ENCODE peak calls at places on chromosomes 6 and 20, in ten cellular contexts. Y is body of pancreas, G is stomach, M is pancreas, U is AG10803, I is ovary, Q is left lung, L is AG04450, N is IMR-90, V is AG09309. A is an unnamed sample.

GRCh38 chr6:1311400-1312192 is at the start of gene FOXQ1:
- DNase-seq in G (peak), I (no peak), U (no peak), Q (peak), N (peak), M (peak), Y (peak), L (no peak), V (no peak), A (no peak)

GRCh38 chr6:157364705-157365104 is 16.3 kb upstream of the ZDHHC14 start:
- DNase-seq in L (no peak), G (no peak), Q (no peak), U (no peak), Y (no peak), M (no peak), V (no peak), N (no peak), I (no peak), A (peak)

GRCh38 chr6:111861321-111861938 is 11.8 kb downstream of the FYN start:
- DNase-seq in N (no peak), G (no peak), M (no peak), V (no peak), U (no peak), Q (no peak), I (no peak), Y (no peak), L (no peak), A (no peak)

GRCh38 chr20:62714006-62714405 is 5.4 kb downstream of the NTSR1 start:
- DNase-seq in U (no peak), G (no peak), N (no peak), Q (peak), Y (no peak), L (no peak), M (peak), V (no peak), I (no peak), A (no peak)

GRCh38 chr20:41956316-41957050 is 338.3 kb upstream of the CHD6 start:
- DNase-seq in G (no peak), L (no peak), M (no peak), Y (no peak), N (no peak), U (no peak), Q (no peak), I (no peak), V (no peak), A (peak)

GRCh38 chr20:57897156-57897874 is 187.5 kb upstream of the PMEPA1 start:
- DNase-seq in Q (no peak), N (no peak), V (no peak), M (peak), L (no peak), U (no peak), I (no peak), G (no peak), Y (peak), A (no peak)

GRCh38 chr6:328184-328670 is 35.9 kb downstream of the DUSP22 start:
- DNase-seq in M (no peak), G (no peak), Q (no peak), V (peak), I (peak), U (peak), N (peak), L (peak), Y (peak), A (peak)

GRCh38 chr6:35972471-35972985 is 51.6 kb upstream of the SRPK1 start:
- DNase-seq in G (no peak), I (no peak), L (no peak), N (no peak), M (no peak), V (no peak), Y (no peak), Q (no peak), U (no peak), A (peak)

GRCh38 chr20:62368629-62369507 is 1.8 kb upstream of the LAMA5 start:
- DNase-seq in N (peak), L (no peak), M (peak), V (no peak), G (peak), U (no peak), I (no peak), Y (peak), Q (peak), A (peak)

GRCh38 chr6:44266347-44266746 is 996 bp upstream of the NFKBIE start:
- DNase-seq in U (no peak), V (no peak), M (no peak), G (no peak), Q (no peak), I (no peak), L (no peak), N (no peak), Y (no peak), A (no peak)

GRCh38 chr6:11580686-11581085 is 43.1 kb downstream of the TMEM170B start:
- DNase-seq in G (no peak), I (no peak), M (no peak), Q (no peak), Y (no peak), U (no peak), N (no peak), V (no peak), L (no peak), A (no peak)

GRCh38 chr20:11564491-11564890 is 353.2 kb upstream of the BTBD3 start:
- DNase-seq in N (no peak), Q (no peak), I (no peak), V (no peak), L (no peak), Y (no peak), M (no peak), U (no peak), G (no peak), A (no peak)

GRCh38 chr20:46899619-46900018 is 5.0 kb downstream of the EYA2 start:
- DNase-seq in Q (no peak), U (no peak), I (no peak), L (no peak), V (no peak), M (no peak), Y (no peak), N (no peak), G (no peak), A (no peak)

GRCh38 chr20:46898433-46898832 is 3.8 kb downstream of the EYA2 start:
- DNase-seq in U (no peak), V (no peak), G (no peak), L (no peak), Q (no peak), Y (no peak), N (no peak), I (no peak), M (no peak), A (no peak)

GRCh38 chr20:46900826-46901225 is 6.2 kb downstream of the EYA2 start:
- DNase-seq in L (no peak), N (no peak), M (no peak), I (no peak), Y (no peak), Q (no peak), G (no peak), V (no peak), U (no peak), A (no peak)

GRCh38 chr20:46901638-46902037 is 7.0 kb downstream of the EYA2 start:
- DNase-seq in U (no peak), M (no peak), I (no peak), Q (no peak), Y (no peak), G (no peak), N (no peak), L (no peak), V (no peak), A (no peak)

GRCh38 chr20:46900068-46900467 is 5.4 kb downstream of the EYA2 start:
- DNase-seq in Y (no peak), M (no peak), N (no peak), U (no peak), I (no peak), L (no peak), V (no peak), G (no peak), Q (no peak), A (no peak)
- H3K4me3 ChIP-seq in Y (no peak), M (no peak), N (no peak), U (no peak), I (no peak), L (no peak), V (no peak), G (no peak), Q (no peak), A (no peak)

GRCh38 chr6:149963212-149963461 is 606 bp upstream of the ULBP1 start:
- DNase-seq in Q (no peak), M (no peak), G (no peak), N (peak), V (no peak), L (no peak), I (no peak), U (peak), Y (no peak), A (peak)

GRCh38 chr6:149960488-149960887 is 3.3 kb upstream of the ULBP1 start:
- DNase-seq in M (no peak), N (no peak), G (no peak), Y (no peak), Q (no peak), U (no peak), V (no peak), I (no peak), L (no peak), A (no peak)

GRCh38 chr6:149963462-149964242 is at the start of gene ULBP1:
- DNase-seq in I (peak), V (peak), M (peak), Q (peak), N (peak), G (peak), U (peak), Y (peak), L (peak), A (peak)

GRCh38 chr6:149962461-149963211 is 1.1 kb upstream of the ULBP1 start:
- DNase-seq in L (no peak), Q (no peak), V (no peak), I (no peak), U (no peak), N (no peak), G (no peak), M (no peak), Y (no peak), A (no peak)

GRCh38 chr6:149961728-149962425 is 1.9 kb upstream of the ULBP1 start:
- DNase-seq in G (no peak), Q (no peak), N (no peak), Y (no peak), I (no peak), L (no peak), M (no peak), V (no peak), U (peak), A (peak)
- TF ChIP-seq CTCF in G (no peak), Q (no peak), N (peak), Y (no peak), I (no peak), L (peak), M (no peak), V (peak), U (peak), A (peak)

GRCh38 chr20:9514461-9515210 is at the start of gene LAMP5:
- DNase-seq in Y (peak), L (no peak), Q (peak), V (no peak), I (no peak), G (no peak), M (no peak), U (peak), N (peak), A (peak)
- H3K4me3 ChIP-seq in Y (no peak), L (no peak), Q (no peak), V (no peak), I (no peak), G (peak), M (peak), U (no peak), N (no peak), A (no peak)

GRCh38 chr6:25312703-25313102 is 33.5 kb downstream of the CARMIL1 start:
- DNase-seq in Y (no peak), V (peak), M (no peak), Q (no peak), I (no peak), G (no peak), U (peak), N (peak), L (no peak), A (peak)
- TF ChIP-seq CTCF in Y (no peak), V (peak), M (no peak), Q (no peak), I (no peak), G (no peak), U (peak), N (no peak), L (peak), A (no peak)

GRCh38 chr6:20680697-20681165 is 146.5 kb downstream of the CDKAL1 start:
- DNase-seq in L (no peak), Y (no peak), Q (no peak), U (peak), V (no peak), N (peak), I (no peak), G (no peak), M (no peak), A (no peak)
- H3K4me3 ChIP-seq in L (no peak), Y (no peak), Q (no peak), U (no peak), V (no peak), N (no peak), I (no peak), G (no peak), M (no peak), A (no peak)

GRCh38 chr20:49447946-49448809 is 34.3 kb downstream of the KCNB1 start:
- DNase-seq in L (no peak), V (no peak), Q (no peak), G (no peak), I (peak), U (peak), N (no peak), M (no peak), Y (no peak), A (peak)

GRCh38 chr20:49446080-49446479 is 36.4 kb downstream of the KCNB1 start:
- DNase-seq in U (no peak), G (no peak), V (no peak), L (no peak), I (no peak), M (no peak), Y (no peak), N (no peak), Q (no peak), A (no peak)

GRCh38 chr20:49447364-49447763 is 35.1 kb downstream of the KCNB1 start:
- DNase-seq in Q (no peak), N (no peak), M (no peak), I (no peak), V (no peak), L (no peak), U (no peak), G (no peak), Y (no peak), A (no peak)

GRCh38 chr20:49445176-49445575 is 37.3 kb downstream of the KCNB1 start:
- DNase-seq in Q (no peak), V (no peak), N (no peak), U (no peak), G (no peak), I (no peak), M (no peak), Y (no peak), L (no peak), A (no peak)

GRCh38 chr20:49446808-49447207 is 35.7 kb downstream of the KCNB1 start:
- DNase-seq in I (peak), V (no peak), Y (peak), N (no peak), L (no peak), Q (no peak), U (peak), G (peak), M (peak), A (peak)
- TF ChIP-seq CTCF in I (no peak), V (no peak), Y (no peak), N (no peak), L (no peak), Q (no peak), U (no peak), G (no peak), M (no peak), A (no peak)

DNA sequence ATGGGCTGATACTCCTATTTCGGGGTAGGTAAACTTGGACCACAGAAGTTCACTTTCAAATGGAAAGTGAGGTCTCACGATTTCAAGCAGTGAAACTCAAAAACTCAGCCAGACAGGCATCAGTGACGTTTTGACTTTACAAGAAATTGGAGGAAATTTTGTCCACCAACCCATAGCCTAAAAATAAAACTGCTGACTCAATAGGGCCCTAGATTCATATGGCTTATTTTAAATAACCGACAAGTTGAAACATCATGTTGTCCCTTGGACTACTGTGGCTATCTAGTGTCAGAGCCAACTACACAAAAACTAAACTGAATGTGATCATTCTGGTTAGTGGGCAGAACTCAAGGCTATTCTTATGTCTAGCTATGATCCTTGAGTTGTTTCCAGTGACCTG is 486.3 kb downstream of the GRIK2 start:
- DNase-seq in G (no peak), Q (no peak), N (no peak), V (no peak), I (no peak), Y (no peak), L (no peak), U (no peak), M (no peak), A (no peak)
- H3K4me3 ChIP-seq in G (no peak), Q (no peak), N (no peak), V (no peak), I (no peak), Y (no peak), L (no peak), U (no peak), M (no peak), A (no peak)